ENCODE peak calls at places on chromosome 7, in six cellular contexts. Y, B, S, A, J and N are unnamed samples.

GRCh38 chr7:18610331-18610948 is 114.9 kb downstream of the HDAC9 start:
- DNase-seq in Y (no peak), B (no peak), S (no peak), A (peak; percentile 17), J (peak; percentile 57), N (peak; percentile 18)

GRCh38 chr7:7122701-7123281 is 59.6 kb upstream of the C1GALT1 start:
- DNase-seq in Y (no peak), B (no peak), S (no peak), A (no peak), J (peak; percentile 83), N (peak; percentile 24)

GRCh38 chr7:142535123-142535779 is 214.0 kb upstream of the PRSS1 start:
- DNase-seq in Y (no peak), B (no peak), S (peak; percentile 50), A (peak; percentile 94), J (peak; percentile 93), N (peak; percentile 82)

GRCh38 chr7:1889556-1890181 is 219.6 kb downstream of the ELFN1 start:
- DNase-seq in Y (no peak), B (no peak), S (no peak), A (no peak), J (peak; percentile 89), N (peak; percentile 73)

GRCh38 chr7:50146692-50147091 is 53.6 kb upstream of the ZPBP start:
- DNase-seq in Y (no peak), B (no peak), S (no peak), A (no peak), J (no peak), N (no peak)

GRCh38 chr7:128829391-128830166 is 627 bp upstream of the FLNC start:
- DNase-seq in Y (peak; percentile 47), B (no peak), S (peak; percentile 48), A (no peak), J (peak; percentile 24), N (peak; percentile 71)

GRCh38 chr7:37683263-37684120 is at the start of gene GPR141:
- DNase-seq in Y (no peak), B (no peak), S (no peak), A (no peak), J (no peak), N (no peak)

GRCh38 chr7:7719235-7719634 is 828 bp upstream of the RPA3 start:
- DNase-seq in Y (no peak), B (no peak), S (no peak), A (peak; percentile 94), J (peak; percentile 98), N (peak; percentile 79)

GRCh38 chr7:132065193-132065972 is 509.0 kb upstream of the PODXL start:
- DNase-seq in Y (peak; percentile 69), B (no peak), S (no peak), A (peak; percentile 85), J (peak; percentile 95), N (peak; percentile 96)

GRCh38 chr7:80851896-80852476 is 66.9 kb downstream of the SEMA3C start:
- DNase-seq in Y (no peak), B (no peak), S (no peak), A (no peak), J (peak; percentile 87), N (peak; percentile 68)
- H3K4me3 ChIP-seq in Y (no peak overlapping the region), B (no peak overlapping the region), S (no peak overlapping the region), A (no peak overlapping the region), J (no peak overlapping the region), N (no peak overlapping the region)

DNA sequence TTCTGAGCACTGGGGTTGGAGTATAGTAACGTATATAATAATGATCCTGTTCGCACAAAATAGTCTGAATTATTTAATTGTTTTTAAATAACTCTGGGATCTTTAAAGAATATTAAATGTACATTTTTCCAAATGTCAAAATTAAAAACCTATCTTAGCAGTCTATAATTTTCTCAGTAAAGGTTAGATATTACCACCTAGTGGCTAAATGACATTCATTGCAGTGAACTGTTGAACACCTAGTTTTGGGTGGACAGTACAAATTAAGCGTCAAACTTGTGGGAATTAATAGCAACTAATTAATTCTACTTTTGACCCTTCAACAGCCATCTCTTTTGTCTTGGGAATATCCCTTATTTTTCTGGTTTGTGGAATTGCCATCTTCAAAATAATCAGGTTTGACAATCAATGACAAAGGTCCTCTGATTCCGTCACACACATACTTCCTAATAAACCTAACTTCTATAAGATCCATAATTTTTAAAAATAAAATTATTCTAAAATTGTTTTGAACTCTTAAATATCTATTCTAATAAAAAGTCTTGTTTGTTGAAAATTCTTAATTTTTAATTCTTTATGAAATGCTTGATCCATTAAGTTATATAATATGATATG is 165.7 kb downstream of the SEMA3D start:
- DNase-seq in Y (no peak), B (no peak), S (no peak), A (no peak), J (peak; percentile 62), N (no peak)
- TF ChIP-seq CTCF in Y (no peak), B (no peak), S (peak; percentile 34), A (peak; percentile 18), J (peak; percentile 65), N (peak; percentile 47)

GRCh38 chr7:196778-197321 is 4.5 kb downstream of the FAM20C start:
- DNase-seq in Y (no peak), B (no peak), S (no peak), A (no peak), J (no peak), N (no peak)
- H3K4me3 ChIP-seq in Y (no peak overlapping the region), B (no peak overlapping the region), S (no peak overlapping the region), A (no peak overlapping the region), J (peak overlapping the region; percentile 83), N (peak overlapping the region; percentile 22)

DNA sequence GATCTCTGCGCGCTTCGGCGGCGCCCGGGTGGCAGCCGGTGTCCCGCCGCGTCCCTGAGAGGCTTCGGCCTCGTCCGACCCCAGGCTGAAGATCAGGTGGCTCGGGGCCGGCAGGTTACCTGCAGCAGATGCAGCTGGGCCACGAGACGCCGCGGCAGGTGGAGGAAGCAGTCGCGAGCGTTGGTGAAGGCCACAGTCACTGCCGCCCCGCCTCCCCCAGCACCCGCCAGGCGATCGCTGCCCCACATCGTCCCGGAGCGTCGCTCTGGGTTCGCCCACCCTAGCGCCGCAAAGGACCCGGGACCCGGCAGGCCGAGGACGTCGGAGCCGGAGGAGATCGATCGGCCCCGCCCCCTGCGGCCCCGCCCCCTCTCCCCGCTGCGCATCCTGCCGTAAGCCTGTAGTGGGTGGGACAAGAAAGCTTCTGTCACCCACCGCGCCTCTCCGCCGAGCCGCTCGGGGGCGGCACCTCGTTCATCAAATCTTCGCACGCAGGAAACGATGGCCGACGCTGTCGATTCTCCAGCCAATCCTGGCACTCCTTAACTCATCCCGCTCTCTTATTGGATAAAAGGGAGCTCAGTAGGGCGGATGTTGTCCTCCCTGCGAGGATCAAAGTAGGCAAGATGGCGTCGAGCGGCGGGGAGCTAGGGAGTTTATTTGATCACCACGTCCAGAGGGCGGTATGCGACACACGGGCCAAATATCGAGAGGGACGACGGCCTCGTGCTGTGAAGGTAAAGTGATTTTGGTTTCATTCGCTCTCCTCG is at the start of the genes PEX1 and RBM48:
- DNase-seq in Y (peak; percentile 95), B (peak; percentile 95), S (peak; percentile 95), A (peak; percentile 98), J (peak; percentile 100), N (peak; percentile 98)
- TF ChIP-seq CTCF in Y (peak; percentile 51), B (no peak), S (peak; percentile 47), A (peak; percentile 20), J (peak; percentile 45), N (peak; percentile 45)

GRCh38 chr7:137981175-137981574 is 20.7 kb downstream of the CREB3L2 start:
- DNase-seq in Y (no peak), B (no peak), S (no peak), A (no peak), J (no peak), N (no peak)
- H3K4me3 ChIP-seq in Y (no peak overlapping the region), B (no peak overlapping the region), S (no peak overlapping the region), A (no peak overlapping the region), J (no peak overlapping the region), N (no peak overlapping the region)

DNA sequence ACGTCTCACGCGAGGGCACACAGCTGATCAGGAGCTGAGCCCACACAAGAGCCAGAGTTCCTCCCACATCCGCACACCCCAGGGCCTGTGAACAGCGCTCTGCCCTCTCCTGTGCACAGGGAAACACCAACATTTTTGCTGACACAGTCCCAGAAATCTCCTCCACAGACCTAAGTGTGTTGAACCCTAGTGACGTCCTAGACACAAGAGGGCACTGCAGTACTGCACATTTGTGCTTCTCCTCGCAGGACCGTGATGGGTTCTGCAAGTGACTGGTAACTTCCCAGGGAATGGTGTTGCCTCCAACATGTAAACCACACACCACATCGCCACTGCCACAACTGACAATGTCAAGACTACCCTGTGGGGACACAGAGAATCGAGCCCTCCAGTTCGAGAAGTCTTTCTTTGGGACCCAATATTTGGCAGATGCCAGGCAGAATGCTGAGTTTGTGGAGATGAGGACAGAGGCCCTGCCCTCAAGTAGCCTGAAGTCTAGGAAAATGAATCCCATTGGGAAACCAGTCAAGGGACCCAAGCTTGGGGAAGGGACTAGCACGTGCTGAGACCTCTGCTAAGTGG is 170.3 kb downstream of the PAXIP1 start:
- DNase-seq in Y (no peak), B (no peak), S (peak; percentile 49), A (no peak), J (no peak), N (no peak)
- TF ChIP-seq CTCF in Y (no peak), B (no peak), S (no peak), A (no peak), J (no peak), N (no peak)

DNA sequence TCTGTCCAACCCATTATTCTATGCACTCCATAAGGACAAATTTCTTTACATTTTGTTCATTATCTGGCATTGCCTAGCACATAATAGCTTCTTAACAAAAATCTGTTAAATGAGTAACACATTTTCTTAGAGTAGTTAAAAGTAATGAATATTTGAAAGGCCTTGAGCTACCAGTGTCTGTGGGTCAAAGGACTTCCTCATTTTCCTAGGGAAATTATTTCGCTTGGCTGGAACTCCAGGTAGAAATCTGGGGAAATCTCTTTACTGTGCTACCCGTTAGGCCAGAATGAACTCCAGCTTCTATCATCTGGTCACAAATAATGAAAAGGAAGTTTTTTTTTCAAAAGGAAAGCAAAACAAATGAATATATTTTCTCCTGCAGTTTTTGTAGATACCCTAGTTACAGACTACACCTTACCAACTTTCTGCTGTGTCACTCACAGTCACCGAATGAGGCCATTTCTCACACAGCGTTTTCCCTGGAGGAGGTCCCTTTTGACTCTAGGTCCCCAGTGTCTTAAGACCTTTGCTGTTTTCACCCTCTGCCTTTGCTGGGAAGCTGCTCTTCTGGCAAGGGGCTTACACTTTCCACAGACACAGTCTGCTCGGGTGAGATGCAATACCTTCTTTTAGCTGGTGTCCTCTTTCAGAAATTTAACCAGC is 1.6 kb downstream of the SAMD9L start:
- DNase-seq in Y (no peak), B (no peak), S (no peak), A (no peak), J (peak; percentile 9), N (no peak)
- H3K4me3 ChIP-seq in Y (peak overlapping the region; percentile 34), B (peak overlapping the region; percentile 47), S (no peak overlapping the region), A (no peak overlapping the region), J (no peak overlapping the region), N (no peak overlapping the region)